ENCODE peak calls at places on chromosomes 5 and 9, in four cellular contexts. E is non-pigmented ciliary epithelial cell; Z is RPMI7951; S is central memory CD4-positive, alpha-beta T cell. C is an unnamed sample.

GRCh38 chr9:94847486-94847885 is 121.0 kb downstream of the AOPEP start:
- DNase-seq in S (no peak), Z (peak), E (peak), C (peak)

GRCh38 chr5:28877050-28877449 is 1838.7 kb upstream of the CDH9 start:
- DNase-seq in S (no peak), Z (no peak), E (no peak), C (no peak)

GRCh38 chr9:63817622-63818518 is 1467.1 kb downstream of the FOXD4L5 start:
- DNase-seq in Z (peak), E (no peak), S (peak), C (peak)

GRCh38 chr5:158384535-158385421 is 525.8 kb upstream of the CLINT1 start:
- DNase-seq in E (peak), S (no peak), Z (peak), C (peak)

GRCh38 chr5:159453209-159453608 is 122.9 kb upstream of the IL12B start:
- DNase-seq in Z (no peak), E (no peak), S (no peak), C (no peak)

GRCh38 chr9:96441798-96442445 is 8.0 kb upstream of the HABP4 start:
- DNase-seq in S (no peak), Z (no peak), E (no peak), C (peak)

GRCh38 chr9:110443878-110444245 is 106.2 kb upstream of the TXNDC8 start:
- DNase-seq in E (no peak), S (no peak), Z (peak), C (no peak)

GRCh38 chr5:111119856-111120255 is 27.7 kb downstream of the WDR36 start:
- DNase-seq in Z (no peak), S (no peak), E (no peak), C (no peak)

GRCh38 chr9:130041648-130042405 is 1.2 kb downstream of the FNBP1 start:
- DNase-seq in S (no peak), E (no peak), Z (no peak), C (peak)

GRCh38 chr9:95854386-95855015 is 21.0 kb upstream of the ERCC6L2 start:
- DNase-seq in S (no peak), Z (peak), E (no peak), C (no peak)

GRCh38 chr9:75833765-75834164 is 56.7 kb upstream of the PCSK5 start:
- DNase-seq in S (no peak), Z (no peak), E (no peak), C (peak)

C was measured in myocyte.